ENCODE peak calls at places on chromosomes 16 and 17, in seven cellular contexts. One of them, this sample, is unnamed.

GRCh38 chr16:55809851-55810250 is 23.0 kb downstream of the CES1 start:
- DNase-seq in HepG2: no peak
- DNase-seq in HCT116: no peak
- DNase-seq in GM12878: no peak
- DNase-seq in SK-N-SH: no peak
- DNase-seq in H1: no peak
- DNase-seq in K562: no peak
- DNase-seq in this sample: no peak

GRCh38 chr16:56800355-56800754 is 64.7 kb upstream of the SLC12A3 start:
- DNase-seq in SK-N-SH: no peak
- DNase-seq in HepG2: peak; percentile 80
- DNase-seq in GM12878: no peak
- DNase-seq in H1: no peak
- DNase-seq in HCT116: no peak
- DNase-seq in K562: no peak
- DNase-seq in this sample: peak; percentile 33

GRCh38 chr17:41307647-41308046 is 1.5 kb downstream of the KRTAP16-1 start:
- DNase-seq in HCT116: no peak
- DNase-seq in K562: no peak
- DNase-seq in H1: no peak
- DNase-seq in HepG2: no peak
- DNase-seq in SK-N-SH: no peak
- DNase-seq in GM12878: no peak
- DNase-seq in this sample: no peak

GRCh38 chr17:1275962-1276736 is 3.3 kb upstream of the TRARG1 start:
- DNase-seq in HCT116: peak; percentile 29
- DNase-seq in GM12878: no peak
- DNase-seq in K562: peak; percentile 60
- DNase-seq in HepG2: peak; percentile 29
- DNase-seq in H1: no peak
- DNase-seq in SK-N-SH: peak; percentile 90
- DNase-seq in this sample: peak; percentile 42

GRCh38 chr17:64005734-64006167 is 7.6 kb downstream of the PRR29 start:
- DNase-seq in H1: no peak
- DNase-seq in HCT116: no peak
- DNase-seq in GM12878: no peak
- DNase-seq in K562: peak; percentile 49
- DNase-seq in HepG2: peak; percentile 62
- DNase-seq in SK-N-SH: peak; percentile 76
- DNase-seq in this sample: peak; percentile 67

GRCh38 chr16:68900009-68900408 is 56.7 kb downstream of the TANGO6 start:
- DNase-seq in SK-N-SH: no peak
- DNase-seq in K562: no peak
- DNase-seq in H1: no peak
- DNase-seq in GM12878: no peak
- DNase-seq in HepG2: no peak
- DNase-seq in HCT116: no peak
- DNase-seq in this sample: no peak

GRCh38 chr17:62780951-62781350 is 27.2 kb downstream of the MARCHF10 start:
- DNase-seq in H1: no peak
- DNase-seq in HCT116: no peak
- DNase-seq in SK-N-SH: no peak
- DNase-seq in K562: no peak
- DNase-seq in HepG2: no peak
- DNase-seq in GM12878: no peak
- DNase-seq in this sample: no peak

GRCh38 chr16:46727184-46727583 is 21.0 kb downstream of the MYLK3 start:
- DNase-seq in K562: no peak
- DNase-seq in GM12878: no peak
- DNase-seq in HepG2: no peak
- DNase-seq in HCT116: no peak
- DNase-seq in SK-N-SH: no peak
- DNase-seq in H1: no peak
- DNase-seq in this sample: no peak

GRCh38 chr16:881219-882097 is 80.9 kb upstream of the GNG13 start:
- DNase-seq in H1: no peak
- DNase-seq in HCT116: no peak
- DNase-seq in SK-N-SH: no peak
- DNase-seq in GM12878: no peak
- DNase-seq in K562: no peak
- DNase-seq in HepG2: no peak
- DNase-seq in this sample: no peak

GRCh38 chr17:4743216-4743615 is 3.5 kb upstream of the CXCL16 start:
- DNase-seq in HCT116: no peak
- DNase-seq in HepG2: no peak
- DNase-seq in GM12878: no peak
- DNase-seq in SK-N-SH: no peak
- DNase-seq in H1: no peak
- DNase-seq in K562: no peak
- DNase-seq in this sample: no peak

GRCh38 chr16:12971216-12971615 is 69.8 kb downstream of the SHISA9 start:
- DNase-seq in HepG2: no peak
- DNase-seq in K562: peak; percentile 23
- DNase-seq in SK-N-SH: peak; percentile 34
- DNase-seq in HCT116: no peak
- DNase-seq in H1: peak; percentile 5
- DNase-seq in GM12878: no peak
- DNase-seq in this sample: no peak

GRCh38 chr17:64448665-64449512 is at the start of gene MILR1:
- DNase-seq in H1: no peak
- DNase-seq in HCT116: peak; percentile 65
- DNase-seq in GM12878: peak; percentile 77
- DNase-seq in K562: peak; percentile 74
- DNase-seq in SK-N-SH: no peak
- DNase-seq in HepG2: no peak
- DNase-seq in this sample: no peak

GRCh38 chr17:9837551-9838471 is 12.1 kb downstream of the GLP2R start:
- DNase-seq in K562: no peak
- DNase-seq in HepG2: no peak
- DNase-seq in SK-N-SH: no peak
- DNase-seq in GM12878: no peak
- DNase-seq in HCT116: no peak
- DNase-seq in H1: no peak
- DNase-seq in this sample: no peak

GRCh38 chr17:44829558-44830358 is at the start of gene GJC1:
- DNase-seq in GM12878: no peak
- DNase-seq in HepG2: no peak
- DNase-seq in HCT116: no peak
- DNase-seq in H1: no peak
- DNase-seq in SK-N-SH: peak; percentile 91
- DNase-seq in K562: peak; percentile 19
- DNase-seq in this sample: peak; percentile 35

GRCh38 chr16:55868137-55868536 is 7.0 kb downstream of the CES5A start:
- DNase-seq in HepG2: no peak
- DNase-seq in H1: no peak
- DNase-seq in HCT116: no peak
- DNase-seq in K562: no peak
- DNase-seq in SK-N-SH: no peak
- DNase-seq in GM12878: no peak
- DNase-seq in this sample: no peak

GRCh38 chr17:70033165-70033564 is 41.9 kb upstream of the KCNJ16 start:
- DNase-seq in H1: no peak
- DNase-seq in GM12878: no peak
- DNase-seq in K562: no peak
- DNase-seq in HepG2: no peak
- DNase-seq in HCT116: no peak
- DNase-seq in SK-N-SH: no peak
- DNase-seq in this sample: no peak

GRCh38 chr16:80947708-80948615 is 58.7 kb downstream of the CMC2 start:
- DNase-seq in SK-N-SH: no peak
- DNase-seq in H1: no peak
- DNase-seq in HCT116: no peak
- DNase-seq in GM12878: no peak
- DNase-seq in K562: no peak
- DNase-seq in HepG2: no peak
- DNase-seq in this sample: no peak

GRCh38 chr16:53784312-53784711 is 80.4 kb downstream of the FTO start:
- DNase-seq in SK-N-SH: no peak
- DNase-seq in K562: no peak
- DNase-seq in HepG2: no peak
- DNase-seq in GM12878: no peak
- DNase-seq in H1: no peak
- DNase-seq in HCT116: no peak
- DNase-seq in this sample: no peak

GRCh38 chr17:4344926-4345325 is 21.5 kb downstream of the UBE2G1 start:
- DNase-seq in HepG2: no peak
- DNase-seq in HCT116: no peak
- DNase-seq in K562: no peak
- DNase-seq in H1: no peak
- DNase-seq in SK-N-SH: no peak
- DNase-seq in GM12878: no peak
- DNase-seq in this sample: no peak

DNA sequence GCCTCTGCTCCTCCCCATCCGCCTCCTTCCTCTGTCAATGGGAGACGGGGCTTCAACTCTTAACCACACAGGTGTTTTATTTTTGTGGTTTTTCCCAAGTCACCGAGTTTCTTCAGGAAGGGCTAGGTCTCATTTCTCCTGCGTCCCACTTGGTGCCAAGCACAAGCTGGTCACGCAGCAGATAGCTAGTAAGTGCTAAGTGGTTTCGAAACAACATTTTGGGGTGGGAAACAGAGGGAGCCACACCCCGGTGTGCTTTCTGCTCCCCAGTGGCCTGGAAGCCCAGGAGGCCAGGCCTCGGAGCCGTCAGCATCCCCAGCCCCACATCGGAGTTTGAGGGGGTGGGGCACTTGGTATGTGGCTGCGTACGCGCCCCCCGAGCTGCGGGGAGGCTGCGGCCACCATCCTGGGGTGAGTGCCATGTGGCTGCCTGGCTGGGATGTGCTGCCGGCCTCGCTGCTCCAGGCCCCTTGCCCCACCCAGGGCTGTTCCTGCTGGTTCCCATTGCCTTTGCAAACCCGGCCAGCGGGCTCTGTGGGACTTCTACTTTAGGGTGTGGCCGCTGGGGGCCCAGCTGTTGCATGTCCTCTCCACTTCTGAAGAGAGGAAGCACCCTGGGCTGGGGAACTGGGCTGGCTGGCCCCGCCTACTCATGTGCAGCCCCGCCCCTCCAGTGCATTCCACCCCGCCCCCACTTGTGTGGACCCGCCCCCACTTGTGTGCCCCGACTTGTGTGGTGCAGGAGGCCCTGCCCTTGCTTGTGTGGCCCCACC is 55.6 kb downstream of the BAIAP2 start:
- DNase-seq in H1: peak; percentile 33
- DNase-seq in K562: peak; percentile 92
- DNase-seq in GM12878: no peak
- DNase-seq in HCT116: no peak
- DNase-seq in SK-N-SH: peak; percentile 83
- DNase-seq in HepG2: no peak
- DNase-seq in this sample: peak; percentile 49
- TF ChIP-seq JUND in H1: no peak
- TF ChIP-seq JUND in K562: no peak
- TF ChIP-seq JUND in GM12878: no peak
- TF ChIP-seq JUND in HCT116: no peak
- TF ChIP-seq JUND in SK-N-SH: no peak
- TF ChIP-seq JUND in HepG2: no peak
- TF ChIP-seq JUND in this sample: no peak

DNA sequence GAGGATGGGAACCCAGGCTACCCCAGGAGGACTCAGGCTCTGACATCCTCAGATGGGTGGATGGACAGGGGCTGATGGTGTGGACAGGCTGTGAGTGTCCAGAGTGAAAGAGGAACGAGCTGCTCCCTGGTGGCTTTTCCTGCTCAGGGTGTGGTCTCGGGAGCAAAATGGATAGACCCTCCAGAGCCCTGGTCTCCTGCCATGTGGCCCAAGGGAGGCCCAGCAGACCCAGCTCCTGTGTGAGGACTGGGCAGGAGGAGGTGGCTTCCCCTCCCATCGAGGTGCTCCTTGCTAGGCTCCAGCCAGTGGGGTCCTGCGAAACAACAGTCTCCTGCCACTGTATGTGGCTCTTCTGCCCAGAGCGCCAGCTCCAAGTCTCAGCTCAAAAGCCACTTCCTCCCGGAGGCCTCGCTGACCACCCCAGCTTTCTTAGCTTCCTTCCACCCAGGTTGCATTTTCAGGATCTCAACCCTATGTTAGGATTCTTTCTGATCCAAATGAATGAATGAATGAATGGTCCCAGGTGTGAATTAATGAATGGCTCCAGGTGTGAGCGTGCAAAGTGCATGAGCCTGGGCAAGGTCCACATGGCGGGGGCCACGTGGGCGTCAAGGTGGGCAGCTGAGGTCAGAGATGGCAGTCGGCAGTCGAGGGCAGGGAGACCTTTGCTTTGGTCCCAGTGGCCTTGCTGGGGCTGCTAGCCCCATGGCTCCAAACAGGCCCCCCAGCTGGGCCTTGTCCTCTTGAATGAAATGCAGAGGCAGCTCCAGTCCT is 120.3 kb upstream of the CIBAR2 start:
- DNase-seq in H1: no peak
- DNase-seq in HCT116: no peak
- DNase-seq in HepG2: no peak
- DNase-seq in GM12878: no peak
- DNase-seq in SK-N-SH: no peak
- DNase-seq in K562: no peak
- DNase-seq in this sample: no peak
- TF ChIP-seq JUND in H1: no peak
- TF ChIP-seq JUND in HCT116: no peak
- TF ChIP-seq JUND in HepG2: no peak
- TF ChIP-seq JUND in GM12878: no peak
- TF ChIP-seq JUND in SK-N-SH: no peak
- TF ChIP-seq JUND in K562: no peak
- TF ChIP-seq JUND in this sample: no peak

DNA sequence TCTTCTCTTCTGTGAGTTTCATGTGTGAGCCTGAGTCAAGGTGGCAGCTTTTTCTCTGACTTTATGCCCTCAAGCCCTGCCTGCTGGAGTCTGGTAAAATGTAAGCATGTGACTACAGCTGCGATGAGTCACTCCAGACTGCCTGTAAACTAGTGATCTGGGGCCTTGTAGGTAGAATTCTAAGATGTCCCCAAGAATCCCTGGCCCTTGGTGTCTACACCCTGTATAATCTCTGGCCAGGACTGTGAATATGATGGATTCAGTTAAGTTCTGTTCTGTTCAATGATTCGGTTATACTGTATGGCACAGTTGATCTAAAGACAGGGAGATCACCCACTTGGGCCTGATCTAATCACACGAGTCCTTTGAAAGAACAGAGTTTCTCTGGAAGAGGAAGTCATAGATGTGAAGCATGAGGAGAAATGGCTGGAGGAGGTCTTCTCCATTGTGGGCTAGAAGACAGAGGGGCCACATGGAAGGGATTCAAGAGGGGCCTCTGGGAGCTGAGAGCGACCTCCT is 29.8 kb downstream of the PRSS54 start:
- DNase-seq in HepG2: no peak
- DNase-seq in SK-N-SH: peak; percentile 28
- DNase-seq in GM12878: no peak
- DNase-seq in HCT116: no peak
- DNase-seq in K562: peak; percentile 69
- DNase-seq in H1: no peak
- DNase-seq in this sample: no peak
- TF ChIP-seq JUND in HepG2: no peak
- TF ChIP-seq JUND in SK-N-SH: peak; percentile 53
- TF ChIP-seq JUND in GM12878: no peak
- TF ChIP-seq JUND in HCT116: peak; percentile 55
- TF ChIP-seq JUND in K562: peak; percentile 96
- TF ChIP-seq JUND in H1: no peak
- TF ChIP-seq JUND in this sample: no peak

DNA sequence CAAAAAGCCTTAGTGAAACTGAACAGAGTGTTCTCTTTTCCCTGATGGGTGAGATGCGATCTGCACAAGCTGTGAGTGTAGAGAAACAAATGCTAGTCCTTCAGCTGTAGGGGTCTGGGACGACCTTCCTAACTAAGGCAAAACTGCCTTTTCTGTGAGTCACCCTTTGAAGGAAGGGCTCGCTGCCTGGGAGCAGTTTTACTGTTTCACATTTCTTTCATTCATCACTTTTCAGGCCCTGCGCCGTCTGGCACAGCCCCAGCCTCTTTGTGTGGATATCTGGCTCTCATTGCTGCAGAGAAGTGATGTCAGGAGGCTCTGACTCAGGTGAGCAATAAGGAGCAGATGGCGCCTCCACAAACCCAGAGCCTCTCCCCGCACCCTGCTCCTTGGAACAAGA is 57.4 kb downstream of the HS3ST3A1 start:
- DNase-seq in H1: peak; percentile 9
- DNase-seq in HCT116: no peak
- DNase-seq in HepG2: no peak
- DNase-seq in GM12878: no peak
- DNase-seq in K562: no peak
- DNase-seq in SK-N-SH: no peak
- DNase-seq in this sample: no peak
- TF ChIP-seq JUND in H1: no peak
- TF ChIP-seq JUND in HCT116: no peak
- TF ChIP-seq JUND in HepG2: no peak
- TF ChIP-seq JUND in GM12878: no peak
- TF ChIP-seq JUND in K562: no peak
- TF ChIP-seq JUND in SK-N-SH: peak; percentile 97
- TF ChIP-seq JUND in this sample: no peak